ENCODE peak calls at places on chromosomes 5 and 9, in six cellular contexts. N, C, I, S, H and W are unnamed samples.
A peak's percentile ranks its signal among the peaks of the same experiment; 100 is the strongest.

GRCh38 chr5:89064054-89064453 is 181.1 kb upstream of the MEF2C start:
- DNase-seq in N (no peak), C (no peak), I (no peak), S (no peak), H (no peak), W (no peak)

GRCh38 chr5:26553079-26553478 is 485.3 kb downstream of the CDH9 start:
- DNase-seq in N (no peak), C (no peak), I (no peak), S (no peak), H (no peak), W (no peak)

GRCh38 chr5:180599981-180600553 is 8.8 kb upstream of the SCGB3A1 start:
- DNase-seq in N (peak; percentile 10), C (no peak), I (no peak), S (no peak), H (no peak), W (no peak)

GRCh38 chr5:66596791-66597757 is 881 bp downstream of the MAST4 start:
- DNase-seq in N (peak; percentile 21), C (no peak), I (no peak), S (no peak), H (peak; percentile 65), W (peak; percentile 20)

GRCh38 chr9:98009926-98010325 is 26.8 kb downstream of the ANP32B start:
- DNase-seq in N (no peak), C (no peak), I (no peak), S (no peak), H (no peak), W (no peak)

GRCh38 chr9:749712-750111 is 91.8 kb upstream of the DMRT1 start:
- DNase-seq in N (no peak), C (no peak), I (no peak), S (no peak), H (no peak), W (no peak)

GRCh38 chr5:142283304-142283703 is 41.5 kb downstream of the SPRY4 start:
- DNase-seq in N (no peak), C (no peak), I (no peak), S (no peak), H (no peak), W (no peak)

GRCh38 chr5:150517272-150518152 is 9.6 kb downstream of the NDST1 start:
- DNase-seq in N (no peak), C (peak; percentile 81), I (peak; percentile 78), S (no peak), H (no peak), W (no peak)

GRCh38 chr9:128552744-128553221 is 396 bp downstream of the SPTAN1 start:
- DNase-seq in N (no peak), C (no peak), I (peak; percentile 80), S (no peak), H (peak; percentile 68), W (no peak)

GRCh38 chr9:128550770-128551651 is 1.4 kb upstream of the SPTAN1 start:
- DNase-seq in N (no peak), C (no peak), I (no peak), S (no peak), H (peak; percentile 52), W (no peak)

GRCh38 chr9:128553695-128554094 is 1.3 kb downstream of the SPTAN1 start:
- DNase-seq in N (no peak), C (no peak), I (no peak), S (no peak), H (no peak), W (no peak)

GRCh38 chr9:128551652-128552152 is 685 bp upstream of the SPTAN1 start:
- DNase-seq in N (no peak), C (no peak), I (no peak), S (no peak), H (no peak), W (no peak)

GRCh38 chr9:128552153-128552743 is at the start of gene SPTAN1:
- DNase-seq in N (peak; percentile 91), C (peak; percentile 61), I (peak; percentile 97), S (peak; percentile 60), H (peak; percentile 97), W (peak; percentile 90)
- TF ChIP-seq POLR2A in N (peak; percentile 98), C (peak; percentile 99), I (peak; percentile 80), S (peak; percentile 99), H (peak; percentile 97), W (peak; percentile 99)

DNA sequence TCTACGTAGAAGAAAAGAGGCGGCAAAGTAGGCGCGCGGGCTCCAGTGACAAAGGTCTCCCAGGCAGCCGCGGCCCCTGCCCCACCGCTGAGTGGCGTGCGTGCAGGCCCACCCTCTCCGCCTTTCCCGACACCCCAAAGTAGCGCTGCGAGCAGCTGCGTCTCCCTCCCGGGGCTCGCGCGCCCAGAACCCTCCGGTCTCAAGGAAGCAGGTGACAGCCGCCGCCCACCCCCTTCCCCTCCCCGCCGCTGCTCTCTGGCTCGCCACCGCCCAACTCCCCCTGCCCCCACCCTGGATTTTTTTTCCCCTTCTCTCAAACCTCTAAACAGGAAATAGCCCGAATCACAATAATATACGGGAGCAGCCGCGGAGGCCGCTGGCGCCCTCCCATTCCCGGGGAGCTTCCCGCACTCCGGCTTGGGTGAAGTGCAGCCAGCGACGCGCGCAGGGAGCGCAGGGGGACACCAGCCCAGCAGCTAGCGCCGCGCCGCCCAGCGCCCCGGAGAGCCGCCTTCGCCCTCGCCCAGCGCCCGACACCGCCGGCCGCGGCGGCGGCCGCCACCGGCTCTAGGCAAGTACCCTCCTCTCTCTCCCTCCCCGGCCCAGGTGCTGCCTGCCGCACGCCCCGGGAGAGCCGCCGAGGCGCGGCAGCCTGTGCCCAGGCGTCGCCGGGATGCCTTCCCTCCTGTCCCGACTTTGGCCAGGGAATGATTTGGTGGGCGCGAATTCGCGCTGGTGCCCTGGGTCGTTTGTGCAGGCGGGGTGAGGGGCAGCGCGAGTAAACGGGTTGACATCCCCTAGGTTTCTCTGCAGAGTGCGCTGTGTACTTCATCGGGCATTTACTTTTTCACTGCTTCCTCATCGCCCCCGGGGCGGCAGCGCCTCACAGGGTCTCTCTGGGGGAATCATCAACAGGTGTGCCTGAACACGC is 52.7 kb upstream of the TJP2 start:
- DNase-seq in N (peak; percentile 60), C (peak; percentile 72), I (no peak), S (no peak), H (peak; percentile 78), W (peak; percentile 60)
- TF ChIP-seq POLR2AphosphoS5 in N (no peak), C (peak; percentile 12), I (no peak), S (no peak), H (peak; percentile 79), W (no peak)

GRCh38 chr5:14123974-14124482 is 19.1 kb upstream of the TRIO start:
- DNase-seq in N (no peak), C (no peak), I (no peak), S (no peak), H (no peak), W (no peak)

GRCh38 chr5:14127587-14127986 is 15.6 kb upstream of the TRIO start:
- DNase-seq in N (no peak), C (no peak), I (no peak), S (no peak), H (no peak), W (no peak)

GRCh38 chr5:14123551-14123950 is 19.6 kb upstream of the TRIO start:
- DNase-seq in N (no peak), C (no peak), I (no peak), S (no peak), H (no peak), W (no peak)

GRCh38 chr5:14128079-14128478 is 15.1 kb upstream of the TRIO start:
- DNase-seq in N (no peak), C (no peak), I (no peak), S (no peak), H (no peak), W (no peak)

DNA sequence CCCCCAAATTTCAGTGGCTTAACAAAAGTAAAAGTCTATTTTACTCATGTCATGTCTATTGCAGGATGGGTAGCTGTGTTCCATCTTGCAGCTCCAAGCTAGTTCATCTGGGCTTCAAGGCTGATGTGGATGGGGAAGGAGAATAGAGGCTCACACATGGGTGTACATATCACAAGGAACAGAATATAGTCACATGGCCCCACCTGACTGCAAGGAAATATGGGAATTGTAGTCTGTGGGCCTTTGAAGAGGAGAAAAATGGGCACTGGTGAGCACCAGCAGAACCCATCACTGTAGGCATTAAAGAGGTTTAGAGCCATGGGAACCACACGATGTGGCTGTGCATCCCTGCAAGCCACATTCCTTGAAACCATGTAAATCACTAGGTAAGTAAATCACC is 17.9 kb upstream of the TRIO start:
- DNase-seq in N (no peak), C (no peak), I (no peak), S (no peak), H (no peak), W (no peak)
- TF ChIP-seq TAF1 in N (no peak), C (no peak), I (no peak), S (no peak), H (no peak), W (no peak)

GRCh38 chr5:116439891-116440290 is 134.7 kb downstream of the SEMA6A start:
- DNase-seq in N (no peak), C (no peak), I (no peak), S (no peak), H (no peak), W (no peak)
- TF ChIP-seq POLR2A in N (no peak), C (no peak), I (no peak), S (no peak), H (no peak), W (no peak)

DNA sequence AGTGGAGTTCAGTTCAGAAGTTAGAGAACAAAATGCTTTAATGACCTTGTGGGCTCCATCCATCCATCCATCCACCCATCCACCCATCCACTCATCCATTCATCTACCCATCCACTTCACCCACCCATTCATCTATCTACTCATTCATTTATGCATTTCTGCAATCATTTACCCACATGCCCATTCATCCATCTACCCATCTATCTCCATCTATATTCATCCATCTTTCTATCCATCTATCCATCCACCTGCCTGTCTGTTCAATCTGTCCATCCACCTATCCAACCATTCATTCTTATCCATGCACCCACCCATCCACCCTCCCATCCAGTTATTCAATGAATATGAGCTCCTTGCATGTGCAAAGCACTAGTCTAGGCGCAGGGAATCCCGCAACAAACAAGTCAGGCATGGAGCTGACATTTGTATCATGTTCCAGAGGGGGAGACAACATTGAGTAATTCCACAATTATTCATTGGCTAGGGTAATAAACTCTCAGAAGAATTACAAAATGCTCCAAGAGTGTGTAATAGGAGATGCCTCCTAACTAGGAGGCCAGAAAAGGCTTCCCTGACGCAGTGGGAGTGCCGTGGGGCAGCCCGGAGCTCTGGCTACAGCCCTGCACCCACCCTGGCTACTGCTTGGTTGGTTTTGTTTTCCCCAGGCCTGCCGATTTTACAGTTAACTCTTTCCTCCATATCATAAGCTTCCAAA is 211.2 kb downstream of the NXNL2 start:
- DNase-seq in N (no peak), C (no peak), I (no peak), S (no peak), H (no peak), W (no peak)
- TF ChIP-seq POLR2AphosphoS5 in N (no peak), C (no peak), I (no peak), S (no peak), H (no peak), W (no peak)

GRCh38 chr5:159713254-159713653 is 203.0 kb upstream of the ADRA1B start:
- DNase-seq in N (no peak), C (no peak), I (no peak), S (no peak), H (no peak), W (no peak)
- TF ChIP-seq TAF1 in N (no peak), C (no peak), I (no peak), S (no peak), H (no peak), W (no peak)